ENCODE peak calls at places on chromosomes 12 and 14, in nine cellular contexts. H is tibial artery; F is GM12892; W is CD8-positive, alpha-beta T cell; T is tibial nerve; U is frontal cortex; Y is astrocyte of the spinal cord; R is fibroblast of the aortic adventitia; S is activated T-helper 1 cell treated with Interleukin-2 at 50 U/mL for 16 hours. D is an unnamed sample.
A peak's percentile ranks its signal among the peaks of the same experiment; 100 is the strongest.

GRCh38 chr12:64625243-64626077 is 15.2 kb downstream of the RASSF3 start:
- DNase-seq in W (peak; percentile 22), Y (peak; percentile 91), T (no peak), S (no peak), R (peak; percentile 87), U (no peak), H (peak; percentile 79), F (no peak), D (no peak)

GRCh38 chr14:85380891-85381290 is 149.1 kb upstream of the FLRT2 start:
- DNase-seq in R (peak; percentile 6), U (no peak), T (no peak), H (no peak), S (no peak), W (no peak), Y (peak; percentile 9), F (no peak), D (no peak)

GRCh38 chr12:66742508-66743367 is 63.9 kb upstream of the GRIP1 start:
- DNase-seq in H (no peak), Y (no peak), R (no peak), S (no peak), F (no peak), U (no peak), T (no peak), W (no peak), D (no peak)

GRCh38 chr14:91146661-91147060 is 32.8 kb downstream of the DGLUCY start:
- DNase-seq in T (no peak), H (no peak), W (no peak), R (no peak), S (no peak), U (no peak), Y (no peak), F (no peak), D (no peak)

GRCh38 chr12:70971395-70971794 is 50.9 kb upstream of the PTPRR start:
- DNase-seq in S (no peak), R (peak; percentile 95), W (no peak), Y (peak; percentile 29), T (no peak), F (no peak), U (no peak), H (no peak), D (no peak)

GRCh38 chr14:20802341-20803084 is at the start of gene RNASE1:
- DNase-seq in Y (no peak), H (peak; percentile 70), S (no peak), F (no peak), R (peak; percentile 9), T (no peak), W (no peak), U (no peak), D (no peak)

GRCh38 chr12:188910-189621 is 24.9 kb downstream of the SLC6A12 start:
- DNase-seq in W (peak; percentile 17), S (no peak), T (no peak), H (no peak), R (peak; percentile 42), U (peak; percentile 88), Y (peak; percentile 39), F (peak; percentile 48), D (no peak)

GRCh38 chr14:99174081-99174851 is 97.7 kb downstream of the BCL11B start:
- DNase-seq in T (no peak), S (no peak), Y (no peak), F (no peak), H (no peak), W (no peak), R (no peak), U (no peak), D (no peak)

GRCh38 chr12:52539024-52539820 is 13.7 kb downstream of the KRT71 start:
- DNase-seq in U (no peak), T (no peak), W (no peak), S (no peak), Y (peak; percentile 9), H (no peak), R (peak; percentile 19), F (no peak), D (no peak)

GRCh38 chr14:102500724-102501123 is 8.9 kb downstream of the ANKRD9 start:
- DNase-seq in H (no peak), R (no peak), W (no peak), T (no peak), Y (no peak), F (no peak), U (no peak), S (no peak), D (no peak)

GRCh38 chr14:74275265-74275841 is 27.4 kb downstream of the ABCD4 start:
- DNase-seq in F (no peak), U (no peak), W (no peak), R (peak; percentile 93), H (no peak), S (no peak), T (no peak), Y (peak; percentile 81), D (no peak)

GRCh38 chr14:69260979-69261605 is 1.1 kb downstream of the GALNT16 start:
- DNase-seq in R (no peak), S (no peak), Y (no peak), H (no peak), U (peak; percentile 78), W (peak; percentile 30), T (no peak), F (peak; percentile 90), D (no peak)

GRCh38 chr14:70934502-70935134 is 27.4 kb downstream of the PCNX1 start:
- DNase-seq in F (no peak), Y (peak; percentile 16), S (no peak), U (no peak), W (no peak), T (no peak), R (peak; percentile 68), H (no peak), D (no peak)

D was measured in omental fat pad.